ENCODE peak calls at places on chromosome 1, in five cellular contexts. Z is heart right ventricle, Q is ovary, R is left ventricle myocardium inferior, E is colonic mucosa. U is an unnamed sample.
A peak's percentile ranks its signal among the peaks of the same experiment; 100 is the strongest.

GRCh38 chr1:207805841-207806421 is 54.1 kb downstream of the CD46 start:
- DNase-seq in Z (peak; percentile 79), Q (peak; percentile 51), R (peak; percentile 85), E (no peak), U (peak; percentile 96)

GRCh38 chr1:5903680-5904079 is 88.5 kb downstream of the NPHP4 start:
- DNase-seq in Z (no peak), Q (no peak), R (no peak), E (no peak), U (no peak)

GRCh38 chr1:212618466-212619210 is 10.1 kb downstream of the ATF3 start:
- DNase-seq in Z (no peak), Q (no peak), R (no peak), E (no peak), U (peak; percentile 57)

GRCh38 chr1:248696261-248696660 is 6.3 kb downstream of the OR14I1 start:
- DNase-seq in Z (no peak), Q (no peak), R (no peak), E (peak; percentile 49), U (no peak)

GRCh38 chr1:156482276-156482675 is 18.3 kb downstream of the MEF2D start:
- DNase-seq in Z (no peak), Q (no peak), R (no peak), E (no peak), U (no peak)

GRCh38 chr1:199808110-199808870 is 219.2 kb upstream of the NR5A2 start:
- DNase-seq in Z (no peak), Q (no peak), R (no peak), E (no peak), U (peak; percentile 15)

GRCh38 chr1:155871390-155871789 is 12.0 kb downstream of the SYT11 start:
- DNase-seq in Z (peak; percentile 55), Q (peak; percentile 46), R (peak; percentile 38), E (no peak), U (no peak)

GRCh38 chr1:8109226-8109625 is 83.1 kb upstream of the ERRFI1 start:
- DNase-seq in Z (no peak), Q (no peak), R (no peak), E (no peak), U (no peak)

GRCh38 chr1:25469177-25469576 is 38.5 kb downstream of the MACO1 start:
- DNase-seq in Z (no peak), Q (no peak), R (no peak), E (no peak), U (peak; percentile 80)

GRCh38 chr1:13828454-13829151 is 128.6 kb downstream of the PRDM2 start:
- DNase-seq in Z (no peak), Q (peak; percentile 55), R (no peak), E (peak; percentile 88), U (peak; percentile 21)

GRCh38 chr1:186244825-186245224 is 130.2 kb downstream of the TPR start:
- DNase-seq in Z (no peak), Q (no peak), R (no peak), E (no peak), U (no peak)

GRCh38 chr1:241744591-241744990 is 92.5 kb downstream of the WDR64 start:
- DNase-seq in Z (no peak), Q (no peak), R (no peak), E (no peak), U (no peak)

GRCh38 chr1:19260211-19261138 is 8.9 kb downstream of the MRTO4 start:
- DNase-seq in Z (no peak), Q (no peak), R (no peak), E (peak; percentile 58), U (peak; percentile 79)

GRCh38 chr1:43530483-43531452 is at the start of gene PTPRF:
- DNase-seq in Z (peak; percentile 42), Q (peak; percentile 73), R (peak; percentile 49), E (peak; percentile 75), U (no peak)

GRCh38 chr1:180838535-180838934 is 74.2 kb upstream of the KIAA1614 start:
- DNase-seq in Z (no peak), Q (no peak), R (no peak), E (no peak), U (no peak)

GRCh38 chr1:226806988-226807387 is 63.4 kb upstream of the PSEN2 start:
- DNase-seq in Z (no peak), Q (no peak), R (no peak), E (no peak), U (peak; percentile 80)

GRCh38 chr1:8097077-8097799 is 71.1 kb upstream of the ERRFI1 start:
- DNase-seq in Z (no peak), Q (no peak), R (no peak), E (peak; percentile 45), U (peak; percentile 99)

DNA sequence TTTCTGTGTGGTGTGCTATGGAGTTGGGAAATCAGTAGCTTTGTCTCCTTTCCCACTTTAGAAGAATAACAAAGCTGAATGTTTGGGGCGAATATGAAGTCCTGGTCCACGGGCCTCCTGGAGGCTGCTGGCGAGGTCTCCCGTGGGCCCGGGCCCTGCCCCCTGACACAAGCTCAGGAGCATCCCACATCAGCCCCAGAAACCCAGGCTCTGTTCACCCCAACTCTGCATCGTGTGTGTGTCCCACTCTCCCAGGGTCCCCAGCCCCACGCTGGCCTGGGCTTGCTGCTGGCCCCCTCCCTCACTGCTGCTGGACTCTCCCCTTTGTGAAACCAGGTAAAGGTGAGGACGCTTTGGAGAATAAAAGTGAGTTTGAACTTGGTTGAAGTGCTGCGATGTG is 8.1 kb downstream of the PRDM16 start:
- DNase-seq in Z (no peak), Q (no peak), R (no peak), E (no peak), U (no peak)
- H3K27me3 ChIP-seq in Z (peaks cover 72% of the 10 kb centered on the region), Q (no peaks in the 10 kb centered on the region), R (peaks cover 60% of the 10 kb centered on the region), E (peaks cover 19% of the 10 kb centered on the region), U (peaks cover 4% of the 10 kb centered on the region)

GRCh38 chr1:45746922-45747321 is 3.5 kb downstream of the IPP start:
- DNase-seq in Z (no peak), Q (no peak), R (no peak), E (no peak), U (no peak)

GRCh38 chr1:45753248-45754037 is 3.0 kb upstream of the IPP start:
- DNase-seq in Z (no peak), Q (no peak), R (no peak), E (no peak), U (no peak)

GRCh38 chr1:45752014-45752413 is 1.6 kb upstream of the IPP start:
- DNase-seq in Z (no peak), Q (no peak), R (no peak), E (no peak), U (no peak)

GRCh38 chr1:45752441-45753052 is 2.1 kb upstream of the IPP start:
- DNase-seq in Z (no peak), Q (no peak), R (no peak), E (no peak), U (peak; percentile 56)

GRCh38 chr1:45750298-45751038 is at the start of gene IPP:
- DNase-seq in Z (peak; percentile 97), Q (peak; percentile 98), R (peak; percentile 97), E (peak; percentile 97), U (peak; percentile 93)
- TF ChIP-seq CTCF in Z (peak; percentile 52), Q (no peak), R (peak; percentile 35), E (no peak), U (peak; percentile 56)

GRCh38 chr1:204702552-204703270 is 17.2 kb upstream of the LRRN2 start:
- DNase-seq in Z (no peak), Q (no peak), R (no peak), E (no peak), U (no peak)
- H3K27me3 ChIP-seq in Z (no peaks in the 10 kb centered on the region), Q (no peaks in the 10 kb centered on the region), R (peaks cover 51% of the 10 kb centered on the region), E (no peaks in the 10 kb centered on the region), U (peaks cover 3% of the 10 kb centered on the region)

DNA sequence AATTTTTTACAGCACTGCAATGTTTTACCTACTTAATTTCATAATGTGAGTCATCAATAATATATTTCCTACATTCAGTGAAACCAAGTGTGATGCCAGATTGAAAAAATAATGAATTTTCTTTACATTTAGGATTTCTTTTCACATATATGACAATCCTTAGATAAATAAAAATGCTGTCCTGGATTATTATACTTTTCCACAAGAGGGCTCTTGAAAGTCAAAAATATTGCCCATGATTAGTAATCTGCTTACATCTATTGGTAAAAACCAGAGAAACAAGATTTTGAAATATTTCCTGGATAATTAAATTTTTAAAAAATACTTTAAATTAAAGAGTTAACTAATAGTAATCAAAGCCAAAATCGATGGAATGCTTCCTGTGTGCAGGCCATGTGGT is 86.8 kb upstream of the PLPPR4 start:
- DNase-seq in Z (no peak), Q (no peak), R (no peak), E (no peak), U (no peak)
- TF ChIP-seq CTCF in Z (no peak), Q (no peak), R (no peak), E (no peak), U (no peak)

DNA sequence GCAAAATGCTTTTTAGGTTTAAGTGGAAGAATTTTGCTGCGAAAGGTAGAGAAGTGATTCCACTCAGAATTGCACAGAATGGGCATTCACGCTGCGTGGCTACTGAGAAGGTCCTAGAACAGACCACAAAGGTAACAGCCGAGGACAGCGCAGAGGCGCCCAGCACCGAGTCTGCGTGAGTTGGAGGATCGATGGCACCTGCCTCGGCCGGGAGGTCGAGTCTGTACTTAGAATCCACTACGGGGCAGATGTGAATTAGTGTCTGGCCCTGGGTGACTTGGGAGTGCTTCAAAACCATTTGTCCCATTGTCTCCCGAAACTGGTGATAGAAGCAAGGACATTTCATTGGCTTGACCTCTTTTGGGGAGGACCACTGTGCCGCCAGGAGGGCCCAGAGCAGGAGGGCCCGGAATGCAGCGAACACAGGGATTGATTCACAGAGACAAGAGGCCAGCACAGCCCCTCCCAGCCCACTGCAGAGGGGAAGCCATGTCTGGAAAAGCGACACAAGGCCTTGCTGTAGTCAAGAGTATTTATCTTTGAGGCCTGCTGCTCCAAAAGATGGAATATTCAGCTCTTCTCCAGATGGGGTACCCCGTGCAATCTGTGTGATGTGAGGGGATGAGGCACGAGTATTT is 35.0 kb upstream of the TTC34 start:
- DNase-seq in Z (no peak), Q (no peak), R (no peak), E (no peak), U (no peak)
- H3K27me3 ChIP-seq in Z (no peaks in the 10 kb centered on the region), Q (no peaks in the 10 kb centered on the region), R (peaks cover 64% of the 10 kb centered on the region), E (no peaks in the 10 kb centered on the region), U (no peaks in the 10 kb centered on the region)

U was measured in bronchial epithelial cell.